ENCODE peak calls at places on chromosomes 4 and X, in six cellular contexts. Q is HCT116, R is SK-N-SH, L is K562, E is H1, F is HepG2. A is an unnamed sample.

GRCh38 chr4:121846662-121847061 is 23.0 kb upstream of the CCNA2 start:
- DNase-seq in L (no peak), R (no peak), Q (no peak), F (no peak), E (no peak), A (no peak)

GRCh38 chr4:8392591-8393190 is 47.8 kb downstream of the ACOX3 start:
- DNase-seq in E (no peak), R (no peak), L (peak), Q (no peak), F (no peak), A (no peak)

GRCh38 chr4:67861513-67861912 is 22.3 kb downstream of the TMPRSS11D start:
- DNase-seq in F (no peak), L (no peak), Q (no peak), R (no peak), E (no peak), A (no peak)

GRCh38 chr4:25441519-25442117 is 64.6 kb downstream of the ANAPC4 start:
- DNase-seq in R (peak), E (no peak), L (peak), Q (peak), F (peak), A (no peak)

GRCh38 chr4:88352062-88352461 is 26.6 kb upstream of the HERC6 start:
- DNase-seq in R (no peak), Q (no peak), L (no peak), E (no peak), F (no peak), A (no peak)

GRCh38 chr4:116217781-116218180 is 867.6 kb downstream of the TRAM1L1 start:
- DNase-seq in E (no peak), L (no peak), F (no peak), Q (no peak), R (no peak), A (no peak)

GRCh38 chrX:40552768-40553167 is 28.0 kb upstream of the ATP6AP2 start:
- DNase-seq in R (no peak), Q (no peak), L (no peak), E (no peak), F (no peak), A (no peak)

GRCh38 chrX:108025954-108026616 is 18.8 kb upstream of the VSIG1 start:
- DNase-seq in E (no peak), Q (no peak), L (no peak), F (no peak), R (no peak), A (no peak)

GRCh38 chr4:125423124-125423523 is 108.4 kb downstream of the FAT4 start:
- DNase-seq in E (no peak), L (no peak), R (no peak), F (no peak), Q (no peak), A (no peak)

GRCh38 chr4:140130677-140131076 is 23.3 kb downstream of the MAML3 start:
- DNase-seq in R (no peak), L (no peak), Q (peak), F (no peak), E (no peak), A (no peak)

GRCh38 chr4:54940996-54941395 is 184.4 kb downstream of the KDR start:
- DNase-seq in F (no peak), Q (no peak), L (no peak), R (no peak), E (no peak), A (no peak)

GRCh38 chr4:159593157-159593556 is 490.3 kb downstream of the RAPGEF2 start:
- DNase-seq in F (no peak), R (no peak), Q (no peak), E (no peak), L (no peak), A (no peak)

GRCh38 chrX:5957506-5957905 is 271.2 kb downstream of the NLGN4X start:
- DNase-seq in R (no peak), E (no peak), F (no peak), Q (no peak), L (no peak), A (no peak)

GRCh38 chr4:176262243-176262642 is 6.8 kb downstream of the ASB5 start:
- DNase-seq in F (no peak), Q (no peak), L (no peak), R (no peak), E (no peak), A (peak)

GRCh38 chr4:951186-951585 is 18.9 kb downstream of the TMEM175 start:
- DNase-seq in R (no peak), L (no peak), E (no peak), F (no peak), Q (no peak), A (no peak)

GRCh38 chr4:114615435-114615834 is 16.8 kb downstream of the UGT8 start:
- DNase-seq in Q (no peak), F (peak), L (no peak), R (no peak), E (no peak), A (no peak)

GRCh38 chr4:152485726-152486276 is 50.1 kb downstream of the FBXW7 start:
- DNase-seq in L (no peak), F (peak), E (no peak), R (no peak), Q (no peak), A (peak)

GRCh38 chr4:5893013-5893580 is at the start of gene CRMP1:
- DNase-seq in Q (no peak), F (no peak), L (no peak), R (peak), E (no peak), A (no peak)

GRCh38 chr4:69750346-69750745 is 10.1 kb downstream of the SULT1B1 start:
- DNase-seq in E (no peak), L (no peak), F (no peak), R (no peak), Q (no peak), A (no peak)

GRCh38 chr4:69743476-69744156 is 16.8 kb downstream of the SULT1B1 start:
- DNase-seq in F (no peak), R (no peak), L (no peak), Q (no peak), E (no peak), A (no peak)

GRCh38 chr4:69749771-69750170 is 10.6 kb downstream of the SULT1B1 start:
- DNase-seq in E (no peak), R (no peak), L (no peak), Q (no peak), F (no peak), A (no peak)

GRCh38 chr4:69744157-69744478 is 16.3 kb downstream of the SULT1B1 start:
- DNase-seq in L (no peak), R (peak), E (no peak), F (no peak), Q (no peak), A (no peak)

GRCh38 chr4:69748176-69748575 is 12.2 kb downstream of the SULT1B1 start:
- DNase-seq in L (no peak), Q (no peak), R (no peak), E (no peak), F (no peak), A (no peak)
- TF ChIP-seq RAD21 in L (no peak), Q (no peak), R (no peak), E (no peak), F (no peak), A (no peak)

DNA sequence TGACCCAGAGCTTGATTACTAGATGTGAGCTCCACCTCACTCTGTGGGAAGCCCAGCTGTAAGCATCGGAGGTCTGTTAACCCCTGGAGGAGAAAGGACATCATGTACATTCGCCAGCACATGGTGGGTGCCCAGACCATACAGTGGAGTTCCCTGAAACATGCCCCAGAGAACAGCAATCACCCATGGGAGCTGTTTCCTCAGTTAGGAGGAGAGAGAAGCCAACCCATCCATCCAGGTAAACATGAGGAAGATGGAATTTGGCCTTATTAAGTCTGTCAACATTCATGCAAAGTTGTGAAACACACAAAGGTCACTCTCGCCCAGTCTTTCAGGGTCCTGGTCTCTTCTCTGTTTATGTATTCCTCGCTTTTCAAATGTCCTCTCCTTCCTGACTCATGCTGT is 354.7 kb downstream of the ANK2 start:
- DNase-seq in R (no peak), F (peak), Q (no peak), E (no peak), L (no peak), A (no peak)
- TF ChIP-seq YY1 in R (no peak), F (no peak), Q (no peak), E (no peak), L (no peak), A (no peak)

GRCh38 chrX:45743081-45743533 is 542.4 kb upstream of the DIPK2B start:
- DNase-seq in E (no peak), Q (peak), L (no peak), F (peak), R (peak), A (no peak)

GRCh38 chrX:45748443-45748842 is 547.8 kb upstream of the DIPK2B start:
- DNase-seq in F (no peak), Q (no peak), L (no peak), R (no peak), E (no peak), A (no peak)

GRCh38 chrX:45743906-45744625 is 543.4 kb upstream of the DIPK2B start:
- DNase-seq in F (no peak), E (no peak), L (no peak), Q (no peak), R (no peak), A (no peak)

GRCh38 chrX:45747905-45748304 is 547.2 kb upstream of the DIPK2B start:
- DNase-seq in E (no peak), R (no peak), F (no peak), L (no peak), Q (no peak), A (no peak)

GRCh38 chrX:45745479-45745878 is 544.8 kb upstream of the DIPK2B start:
- DNase-seq in R (no peak), E (no peak), F (no peak), Q (no peak), L (no peak), A (no peak)
- TF ChIP-seq RAD21 in R (no peak), E (no peak), F (no peak), Q (no peak), L (no peak), A (no peak)

DNA sequence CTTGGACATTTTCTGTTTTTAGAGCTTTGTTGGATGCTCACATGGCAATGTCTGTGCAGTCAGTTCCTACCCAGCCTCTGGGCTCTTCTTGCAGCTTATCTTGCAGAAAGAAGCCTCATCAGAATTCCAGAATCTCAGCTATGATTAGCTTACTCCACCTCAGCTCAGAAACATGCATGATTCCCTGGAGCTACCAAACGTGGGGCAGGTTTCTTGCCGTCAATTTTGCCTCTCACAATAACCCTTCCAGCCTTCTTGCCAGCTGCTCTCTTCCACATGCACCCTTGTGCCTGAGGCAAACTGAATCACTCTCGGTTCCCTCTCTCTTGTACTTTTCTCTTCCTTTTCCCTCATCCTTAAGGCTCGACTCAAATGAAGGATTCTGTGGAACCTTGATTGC is 141.4 kb downstream of the PTTG2 start:
- DNase-seq in F (no peak), E (no peak), Q (no peak), L (no peak), R (no peak), A (no peak)
- TF ChIP-seq YY1 in F (no peak), E (no peak), Q (no peak), L (no peak), R (no peak), A (no peak)

GRCh38 chr4:170423137-170423536 is 333.4 kb upstream of the AADAT start:
- DNase-seq in F (no peak), R (no peak), L (no peak), Q (no peak), E (no peak), A (no peak)

GRCh38 chr4:170414961-170415360 is 325.2 kb upstream of the AADAT start:
- DNase-seq in F (no peak), R (no peak), L (no peak), Q (no peak), E (no peak), A (no peak)

DNA sequence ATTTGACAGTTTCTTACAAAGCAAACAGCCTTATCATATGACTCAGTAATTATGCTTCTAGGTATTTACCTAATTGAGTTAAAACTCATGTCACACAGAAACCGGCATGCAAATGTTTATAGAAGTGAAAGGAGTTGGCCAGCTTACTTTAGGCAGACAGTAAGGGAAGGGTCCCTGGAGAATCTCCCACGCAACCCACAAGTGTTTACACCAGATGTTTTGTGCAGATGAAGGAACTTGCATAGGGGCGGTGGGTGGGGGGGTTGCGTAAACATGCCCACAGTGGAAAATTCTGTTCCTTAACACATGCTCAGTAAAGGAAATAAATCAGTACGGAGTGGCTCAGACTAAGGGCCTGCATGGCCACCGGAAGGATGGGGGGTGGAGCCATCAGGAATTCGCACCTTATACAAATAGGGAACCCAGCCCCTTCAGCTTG is 330.5 kb upstream of the AADAT start:
- DNase-seq in L (no peak), R (no peak), F (no peak), E (no peak), Q (no peak), A (peak)
- TF ChIP-seq RAD21 in L (no peak), R (no peak), F (no peak), E (no peak), Q (no peak), A (no peak)

A was measured in GM12878.